ENCODE peak calls at places on chromosomes 2 and 18, in seven cellular contexts. One of them, this sample, is unnamed.
A peak's percentile ranks its signal among the peaks of the same experiment; 100 is the strongest.

GRCh38 chr2:94986392-94986963 is 39.0 kb upstream of the MAL start:
- DNase-seq in ovary: no peak
- DNase-seq in psoas muscle: no peak
- DNase-seq in fibroblast of lung: peak; percentile 73
- DNase-seq in endothelial cell of umbilical vein: peak; percentile 52
- DNase-seq in tibial artery: no peak
- DNase-seq in astrocyte: peak; percentile 35
- DNase-seq in this sample: peak; percentile 16

GRCh38 chr2:146579154-146579930 is 1265.5 kb upstream of the ACVR2A start:
- DNase-seq in ovary: no peak
- DNase-seq in psoas muscle: no peak
- DNase-seq in fibroblast of lung: peak; percentile 62
- DNase-seq in endothelial cell of umbilical vein: peak; percentile 60
- DNase-seq in tibial artery: no peak
- DNase-seq in astrocyte: peak; percentile 64
- DNase-seq in this sample: peak; percentile 39

GRCh38 chr2:27596627-27597026 is 13.8 kb downstream of the ZNF512 start:
- DNase-seq in ovary: no peak
- DNase-seq in psoas muscle: no peak
- DNase-seq in fibroblast of lung: peak; percentile 15
- DNase-seq in endothelial cell of umbilical vein: no peak
- DNase-seq in tibial artery: no peak
- DNase-seq in astrocyte: no peak
- DNase-seq in this sample: no peak

GRCh38 chr2:196530910-196531309 is 108.6 kb upstream of the CCDC150 start:
- DNase-seq in ovary: no peak
- DNase-seq in psoas muscle: no peak
- DNase-seq in fibroblast of lung: no peak
- DNase-seq in endothelial cell of umbilical vein: no peak
- DNase-seq in tibial artery: no peak
- DNase-seq in astrocyte: no peak
- DNase-seq in this sample: no peak

GRCh38 chr2:59888015-59888414 is 665.4 kb downstream of the BCL11A start:
- DNase-seq in ovary: no peak
- DNase-seq in psoas muscle: no peak
- DNase-seq in fibroblast of lung: no peak
- DNase-seq in endothelial cell of umbilical vein: no peak
- DNase-seq in tibial artery: no peak
- DNase-seq in astrocyte: no peak
- DNase-seq in this sample: no peak

GRCh38 chr2:715847-716573 is 38.8 kb upstream of the TMEM18 start:
- DNase-seq in ovary: no peak
- DNase-seq in psoas muscle: no peak
- DNase-seq in fibroblast of lung: peak; percentile 17
- DNase-seq in endothelial cell of umbilical vein: no peak
- DNase-seq in tibial artery: no peak
- DNase-seq in astrocyte: no peak
- DNase-seq in this sample: no peak

GRCh38 chr2:3126686-3127278 is 250.8 kb downstream of the EIPR1 start:
- DNase-seq in ovary: no peak
- DNase-seq in psoas muscle: no peak
- DNase-seq in fibroblast of lung: no peak
- DNase-seq in endothelial cell of umbilical vein: peak; percentile 65
- DNase-seq in tibial artery: no peak
- DNase-seq in astrocyte: no peak
- DNase-seq in this sample: no peak

GRCh38 chr2:7427293-7428060 is 510.3 kb downstream of the RNF144A start:
- DNase-seq in ovary: no peak
- DNase-seq in psoas muscle: no peak
- DNase-seq in fibroblast of lung: peak; percentile 72
- DNase-seq in endothelial cell of umbilical vein: peak; percentile 54
- DNase-seq in tibial artery: no peak
- DNase-seq in astrocyte: peak; percentile 23
- DNase-seq in this sample: peak; percentile 11

GRCh38 chr2:33108483-33109443 is 162.0 kb downstream of the LTBP1 start:
- DNase-seq in ovary: no peak
- DNase-seq in psoas muscle: no peak
- DNase-seq in fibroblast of lung: peak; percentile 96
- DNase-seq in endothelial cell of umbilical vein: peak; percentile 13
- DNase-seq in tibial artery: no peak
- DNase-seq in astrocyte: peak; percentile 66
- DNase-seq in this sample: no peak

GRCh38 chr2:239882335-239882734 is 142.8 kb downstream of the NDUFA10 start:
- DNase-seq in ovary: peak; percentile 53
- DNase-seq in psoas muscle: no peak
- DNase-seq in fibroblast of lung: peak; percentile 8
- DNase-seq in endothelial cell of umbilical vein: peak; percentile 14
- DNase-seq in tibial artery: no peak
- DNase-seq in astrocyte: peak; percentile 3
- DNase-seq in this sample: no peak

GRCh38 chr2:86417961-86418360 is 23.2 kb upstream of the KDM3A start:
- DNase-seq in ovary: no peak
- DNase-seq in psoas muscle: no peak
- DNase-seq in fibroblast of lung: no peak
- DNase-seq in endothelial cell of umbilical vein: no peak
- DNase-seq in tibial artery: no peak
- DNase-seq in astrocyte: peak; percentile 49
- DNase-seq in this sample: peak; percentile 41

GRCh38 chr18:23992941-23993280 is 21.6 kb upstream of the TTC39C start:
- DNase-seq in ovary: no peak
- DNase-seq in psoas muscle: no peak
- DNase-seq in fibroblast of lung: no peak
- DNase-seq in endothelial cell of umbilical vein: no peak
- DNase-seq in tibial artery: no peak
- DNase-seq in astrocyte: no peak
- DNase-seq in this sample: no peak

GRCh38 chr18:11980148-11980554 is 1.2 kb upstream of the IMPA2 start:
- DNase-seq in ovary: no peak
- DNase-seq in psoas muscle: no peak
- DNase-seq in fibroblast of lung: no peak
- DNase-seq in endothelial cell of umbilical vein: no peak
- DNase-seq in tibial artery: peak; percentile 32
- DNase-seq in astrocyte: no peak
- DNase-seq in this sample: no peak

GRCh38 chr18:28176933-28177827 is at the start of gene CDH2:
- DNase-seq in ovary: peak; percentile 58
- DNase-seq in psoas muscle: peak; percentile 37
- DNase-seq in fibroblast of lung: peak; percentile 71
- DNase-seq in endothelial cell of umbilical vein: peak; percentile 79
- DNase-seq in tibial artery: no peak
- DNase-seq in astrocyte: peak; percentile 88
- DNase-seq in this sample: peak; percentile 69

GRCh38 chr2:156437272-156437671 is 1.1 kb downstream of the GPD2 start:
- DNase-seq in ovary: no peak
- DNase-seq in psoas muscle: peak; percentile 38
- DNase-seq in fibroblast of lung: peak; percentile 77
- DNase-seq in endothelial cell of umbilical vein: no peak
- DNase-seq in tibial artery: peak; percentile 78
- DNase-seq in astrocyte: no peak
- DNase-seq in this sample: no peak

GRCh38 chr2:156435392-156435724 is 821 bp upstream of the GPD2 start:
- DNase-seq in ovary: no peak
- DNase-seq in psoas muscle: no peak
- DNase-seq in fibroblast of lung: no peak
- DNase-seq in endothelial cell of umbilical vein: no peak
- DNase-seq in tibial artery: no peak
- DNase-seq in astrocyte: no peak
- DNase-seq in this sample: no peak

GRCh38 chr2:156436477-156437085 is 402 bp downstream of the GPD2 start:
- DNase-seq in ovary: no peak
- DNase-seq in psoas muscle: no peak
- DNase-seq in fibroblast of lung: peak; percentile 37
- DNase-seq in endothelial cell of umbilical vein: peak; percentile 54
- DNase-seq in tibial artery: peak; percentile 22
- DNase-seq in astrocyte: no peak
- DNase-seq in this sample: no peak

GRCh38 chr2:156435725-156436476 is at the start of gene GPD2:
- DNase-seq in ovary: peak; percentile 94
- DNase-seq in psoas muscle: peak; percentile 94
- DNase-seq in fibroblast of lung: peak; percentile 88
- DNase-seq in endothelial cell of umbilical vein: peak; percentile 81
- DNase-seq in tibial artery: peak; percentile 92
- DNase-seq in astrocyte: peak; percentile 82
- DNase-seq in this sample: peak; percentile 55

DNA sequence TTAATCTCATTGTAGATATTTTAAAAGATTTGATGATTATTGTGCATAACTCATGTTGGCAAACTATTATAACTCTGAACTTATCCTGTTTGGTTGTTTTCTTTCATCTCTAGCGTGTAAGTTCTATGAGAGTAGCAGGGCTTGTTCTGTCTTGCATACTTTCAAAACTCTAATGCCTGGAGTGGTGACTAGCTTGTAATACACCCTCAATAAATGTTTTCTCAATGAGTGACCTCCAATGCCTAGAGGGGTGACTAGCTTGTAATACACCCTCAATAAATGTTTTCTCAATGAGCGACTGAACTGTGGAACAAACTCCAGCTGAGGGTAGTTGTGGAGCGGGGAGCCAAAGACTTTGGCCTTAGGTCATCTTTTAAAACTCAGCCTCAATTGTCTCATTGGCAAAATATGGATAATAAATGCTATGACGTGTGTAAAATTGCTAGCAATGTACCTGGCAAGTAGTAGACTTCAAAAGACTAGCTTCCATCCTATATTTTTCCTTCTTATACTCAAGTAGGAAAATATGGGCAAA is 1.8 kb downstream of the GPD2 start:
- DNase-seq in ovary: no peak
- DNase-seq in psoas muscle: no peak
- DNase-seq in fibroblast of lung: no peak
- DNase-seq in endothelial cell of umbilical vein: no peak
- DNase-seq in tibial artery: no peak
- DNase-seq in astrocyte: no peak
- DNase-seq in this sample: no peak
- H3K4me3 ChIP-seq in ovary: no peak overlapping the region
- H3K4me3 ChIP-seq in psoas muscle: peak overlapping the region; percentile 86
- H3K4me3 ChIP-seq in fibroblast of lung: peak overlapping the region; percentile 45
- H3K4me3 ChIP-seq in endothelial cell of umbilical vein: no peak overlapping the region
- H3K4me3 ChIP-seq in tibial artery: peak overlapping the region; percentile 66
- H3K4me3 ChIP-seq in astrocyte: no peak overlapping the region
- H3K4me3 ChIP-seq in this sample: no peak overlapping the region

DNA sequence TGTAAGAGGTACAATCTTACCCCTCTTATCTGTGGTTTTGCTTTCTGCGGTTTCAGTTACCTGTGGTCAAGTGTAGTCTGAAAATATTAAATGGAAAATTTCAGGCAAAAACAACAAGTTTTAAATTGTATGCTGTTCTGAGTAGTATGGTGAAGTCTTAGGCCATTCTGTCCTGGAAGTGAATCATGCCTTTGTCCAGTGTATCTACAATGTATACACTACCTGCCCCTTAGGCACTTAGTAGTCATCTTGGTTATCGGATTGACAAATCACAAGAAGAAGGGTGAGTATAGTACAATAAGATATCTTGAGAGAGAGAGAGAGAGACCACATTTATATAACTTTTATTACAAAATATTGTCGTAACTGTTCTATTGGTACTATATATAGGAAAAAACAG is 43.5 kb downstream of the RAB3GAP1 start:
- DNase-seq in ovary: no peak
- DNase-seq in psoas muscle: no peak
- DNase-seq in fibroblast of lung: no peak
- DNase-seq in endothelial cell of umbilical vein: no peak
- DNase-seq in tibial artery: no peak
- DNase-seq in astrocyte: no peak
- DNase-seq in this sample: no peak
- H3K4me3 ChIP-seq in ovary: no peak overlapping the region
- H3K4me3 ChIP-seq in psoas muscle: no peak overlapping the region
- H3K4me3 ChIP-seq in fibroblast of lung: no peak overlapping the region
- H3K4me3 ChIP-seq in endothelial cell of umbilical vein: no peak overlapping the region
- H3K4me3 ChIP-seq in tibial artery: no peak overlapping the region
- H3K4me3 ChIP-seq in astrocyte: no peak overlapping the region
- H3K4me3 ChIP-seq in this sample: no peak overlapping the region

GRCh38 chr2:113112438-113112837 is 15.0 kb upstream of the IL1RN start:
- DNase-seq in ovary: no peak
- DNase-seq in psoas muscle: no peak
- DNase-seq in fibroblast of lung: no peak
- DNase-seq in endothelial cell of umbilical vein: no peak
- DNase-seq in tibial artery: no peak
- DNase-seq in astrocyte: no peak
- DNase-seq in this sample: no peak
- H3K4me3 ChIP-seq in ovary: no peak overlapping the region
- H3K4me3 ChIP-seq in psoas muscle: no peak overlapping the region
- H3K4me3 ChIP-seq in fibroblast of lung: no peak overlapping the region
- H3K4me3 ChIP-seq in endothelial cell of umbilical vein: no peak overlapping the region
- H3K4me3 ChIP-seq in tibial artery: no peak overlapping the region
- H3K4me3 ChIP-seq in astrocyte: no peak overlapping the region
- H3K4me3 ChIP-seq in this sample: no peak overlapping the region

DNA sequence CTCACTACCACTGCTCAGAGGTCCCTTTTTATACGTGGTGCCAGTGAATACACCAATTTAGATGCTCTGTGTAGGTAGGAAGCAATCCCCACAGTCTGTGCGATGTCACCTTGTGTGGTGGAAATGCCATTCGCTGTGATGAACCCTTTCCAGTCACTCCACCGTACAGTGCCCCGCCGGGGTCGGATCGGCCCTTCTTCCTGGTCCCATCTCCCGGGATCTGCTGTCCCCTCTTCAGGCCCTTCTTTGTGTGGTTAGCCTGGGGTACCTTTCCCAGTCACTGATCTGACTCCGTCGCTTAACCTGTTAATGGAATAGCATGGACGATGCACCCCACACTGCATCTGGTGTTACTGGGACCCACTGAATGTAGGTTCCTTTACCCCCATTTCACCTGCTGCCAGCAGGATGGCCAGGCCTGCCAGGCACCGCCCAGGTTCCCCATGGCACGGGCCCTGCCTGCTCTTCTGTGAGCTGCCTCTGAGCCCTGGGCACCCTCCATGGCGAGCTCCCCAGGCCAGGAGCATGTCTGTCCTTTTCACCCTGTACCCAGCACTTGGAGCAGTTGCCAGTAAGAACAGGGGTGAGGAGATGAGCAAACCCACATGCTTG is 18.0 kb downstream of the TWIST2 start:
- DNase-seq in ovary: no peak
- DNase-seq in psoas muscle: no peak
- DNase-seq in fibroblast of lung: no peak
- DNase-seq in endothelial cell of umbilical vein: no peak
- DNase-seq in tibial artery: no peak
- DNase-seq in astrocyte: no peak
- DNase-seq in this sample: no peak
- H3K4me3 ChIP-seq in ovary: no peak overlapping the region
- H3K4me3 ChIP-seq in psoas muscle: no peak overlapping the region
- H3K4me3 ChIP-seq in fibroblast of lung: no peak overlapping the region
- H3K4me3 ChIP-seq in endothelial cell of umbilical vein: no peak overlapping the region
- H3K4me3 ChIP-seq in tibial artery: no peak overlapping the region
- H3K4me3 ChIP-seq in astrocyte: no peak overlapping the region
- H3K4me3 ChIP-seq in this sample: no peak overlapping the region